ENCODE peak calls at places on chromosome 16, in eight cellular contexts. H, S, R, I, D, Y, V and J are unnamed samples.

GRCh38 chr16:83994087-83994486 is 26.0 kb downstream of the NECAB2 start:
- DNase-seq in H (no peak), S (no peak), R (no peak), I (no peak), D (no peak), Y (peak), V (no peak), J (peak)

GRCh38 chr16:79776243-79776884 is 175.8 kb upstream of the MAF start:
- DNase-seq in H (no peak), S (no peak), R (no peak), I (no peak), D (no peak), Y (no peak), V (peak), J (no peak)

GRCh38 chr16:23382279-23382678 is 70.7 kb downstream of the COG7 start:
- DNase-seq in H (no peak), S (no peak), R (no peak), I (no peak), D (no peak), Y (no peak), V (no peak), J (no peak)

GRCh38 chr16:3736116-3736515 is 18.8 kb upstream of the TRAP1 start:
- DNase-seq in H (no peak), S (no peak), R (no peak), I (no peak), D (no peak), Y (no peak), V (no peak), J (no peak)

GRCh38 chr16:49859139-49859947 is 3.4 kb upstream of the ZNF423 start:
- DNase-seq in H (peak), S (no peak), R (no peak), I (no peak), D (no peak), Y (peak), V (peak), J (peak)

GRCh38 chr16:67388591-67388990 is 4.7 kb downstream of the TPPP3 start:
- DNase-seq in H (no peak), S (no peak), R (no peak), I (no peak), D (no peak), Y (no peak), V (no peak), J (no peak)

GRCh38 chr16:49492896-49493620 is 119.5 kb downstream of the C16orf78 start:
- DNase-seq in H (no peak), S (no peak), R (peak), I (peak), D (no peak), Y (no peak), V (no peak), J (no peak)

GRCh38 chr16:14249291-14250032 is 178.3 kb downstream of the MRTFB start:
- DNase-seq in H (peak), S (peak), R (no peak), I (peak), D (no peak), Y (peak), V (peak), J (no peak)

GRCh38 chr16:55828680-55829079 is 4.2 kb downstream of the CES1 start:
- DNase-seq in H (no peak), S (peak), R (no peak), I (no peak), D (no peak), Y (no peak), V (no peak), J (no peak)

GRCh38 chr16:12541672-12542071 is 262.0 kb downstream of the CPPED1 start:
- DNase-seq in H (no peak), S (no peak), R (no peak), I (no peak), D (no peak), Y (no peak), V (no peak), J (no peak)

GRCh38 chr16:56743840-56744239 is 13.9 kb downstream of the NUP93 start:
- DNase-seq in H (no peak), S (no peak), R (no peak), I (no peak), D (no peak), Y (peak), V (no peak), J (peak)

GRCh38 chr16:80142276-80142675 is 398.5 kb upstream of the DYNLRB2 start:
- DNase-seq in H (no peak), S (no peak), R (no peak), I (no peak), D (no peak), Y (no peak), V (no peak), J (no peak)

GRCh38 chr16:3597676-3598075 is 13.7 kb downstream of the SLX4 start:
- DNase-seq in H (no peak), S (no peak), R (no peak), I (no peak), D (no peak), Y (no peak), V (no peak), J (no peak)

GRCh38 chr16:5634781-5635180 is 537.2 kb upstream of the EEF2KMT start:
- DNase-seq in H (no peak), S (no peak), R (no peak), I (no peak), D (no peak), Y (no peak), V (no peak), J (no peak)

GRCh38 chr16:46712911-46713310 is 23.5 kb downstream of the ORC6 start:
- DNase-seq in H (no peak), S (no peak), R (no peak), I (no peak), D (no peak), Y (no peak), V (no peak), J (no peak)

GRCh38 chr16:49471038-49471727 is 97.6 kb downstream of the C16orf78 start:
- DNase-seq in H (no peak), S (peak), R (no peak), I (no peak), D (no peak), Y (no peak), V (peak), J (peak)

GRCh38 chr16:69522732-69523404 is 42.9 kb upstream of the NFAT5 start:
- DNase-seq in H (no peak), S (no peak), R (no peak), I (no peak), D (no peak), Y (no peak), V (no peak), J (no peak)

GRCh38 chr16:4982056-4982867 is 24.1 kb downstream of the SEC14L5 start:
- DNase-seq in H (no peak), S (no peak), R (no peak), I (peak), D (no peak), Y (no peak), V (no peak), J (peak)

GRCh38 chr16:88922114-88922825 is 54.7 kb downstream of the CBFA2T3 start:
- DNase-seq in H (no peak), S (no peak), R (no peak), I (peak), D (no peak), Y (peak), V (peak), J (peak)